ENCODE peak calls at places on chromosomes 4 and X, in ten cellular contexts. O is ovary, Q is IMR-90, D is thyroid gland, T is transverse colon, W is GM12878, N is H1, L is breast epithelium, S is suprapubic skin, P is HepG2. K is an unnamed sample.

GRCh38 chr4:176499518-176499917 is 179.8 kb downstream of the SPCS3 start:
- DNase-seq in O (no peak), Q (peak; percentile 77), D (no peak), T (no peak), W (no peak), N (no peak), L (no peak), S (no peak), P (no peak), K (no peak)

GRCh38 chr4:102901804-102902203 is 33.0 kb downstream of the CISD2 start:
- DNase-seq in O (no peak), Q (no peak), D (no peak), T (no peak), W (no peak), N (no peak), L (no peak), S (no peak), P (no peak), K (no peak)

GRCh38 chr4:7066006-7066405 is 1.9 kb downstream of the GRPEL1 start:
- DNase-seq in O (no peak), Q (no peak), D (no peak), T (no peak), W (no peak), N (no peak), L (no peak), S (peak; percentile 41), P (no peak), K (no peak)

GRCh38 chr4:21901831-21902230 is 46.7 kb downstream of the KCNIP4 start:
- DNase-seq in O (no peak), Q (peak; percentile 62), D (no peak), T (no peak), W (no peak), N (no peak), L (no peak), S (no peak), P (no peak), K (no peak)

GRCh38 chrX:120740072-120740471 is 110.2 kb upstream of the C1GALT1C1 start:
- DNase-seq in O (no peak), Q (no peak), D (no peak), T (no peak), W (no peak), N (no peak), L (no peak), S (no peak), P (no peak), K (no peak)

GRCh38 chrX:48956728-48957414 is 536 bp downstream of the OTUD5 start:
- DNase-seq in O (no peak), Q (no peak), D (peak; percentile 7), T (peak; percentile 47), W (no peak), N (no peak), L (no peak), S (no peak), P (no peak), K (peak; percentile 58)

GRCh38 chrX:63349307-63349706 is 1.8 kb downstream of the SPIN4 start:
- DNase-seq in O (no peak), Q (no peak), D (no peak), T (no peak), W (no peak), N (no peak), L (no peak), S (no peak), P (no peak), K (no peak)

GRCh38 chrX:1222511-1223252 is 10.2 kb upstream of the CRLF2 start:
- DNase-seq in O (no peak), Q (no peak), D (no peak), T (no peak), W (no peak), N (no peak), L (no peak), S (peak; percentile 34), P (peak; percentile 25), K (peak; percentile 8)

GRCh38 chrX:52034211-52034610 is 34.8 kb downstream of the MAGED4B start:
- DNase-seq in O (no peak), Q (no peak), D (no peak), T (no peak), W (no peak), N (no peak), L (no peak), S (no peak), P (no peak), K (no peak)

GRCh38 chrX:109345866-109346265 is 136.0 kb downstream of the GUCY2F start:
- DNase-seq in O (no peak), Q (no peak), D (no peak), T (no peak), W (no peak), N (no peak), L (no peak), S (no peak), P (no peak), K (no peak)

GRCh38 chr4:4260185-4260751 is 12.2 kb upstream of the TMEM128 start:
- DNase-seq in O (no peak), Q (peak; percentile 63), D (no peak), T (no peak), W (no peak), N (no peak), L (no peak), S (no peak), P (peak; percentile 79), K (no peak)

GRCh38 chr4:38354872-38355271 is 309.1 kb upstream of the KLF3 start:
- DNase-seq in O (no peak), Q (no peak), D (no peak), T (no peak), W (no peak), N (no peak), L (no peak), S (no peak), P (no peak), K (no peak)

GRCh38 chr4:38360201-38360600 is 303.8 kb upstream of the KLF3 start:
- DNase-seq in O (no peak), Q (no peak), D (no peak), T (no peak), W (no peak), N (no peak), L (no peak), S (no peak), P (no peak), K (no peak)

GRCh38 chr4:38357546-38357945 is 306.5 kb upstream of the KLF3 start:
- DNase-seq in O (no peak), Q (no peak), D (no peak), T (no peak), W (no peak), N (no peak), L (no peak), S (no peak), P (no peak), K (no peak)

GRCh38 chr4:38356686-38357085 is 307.3 kb upstream of the KLF3 start:
- DNase-seq in O (no peak), Q (no peak), D (no peak), T (no peak), W (no peak), N (no peak), L (no peak), S (no peak), P (no peak), K (no peak)

DNA sequence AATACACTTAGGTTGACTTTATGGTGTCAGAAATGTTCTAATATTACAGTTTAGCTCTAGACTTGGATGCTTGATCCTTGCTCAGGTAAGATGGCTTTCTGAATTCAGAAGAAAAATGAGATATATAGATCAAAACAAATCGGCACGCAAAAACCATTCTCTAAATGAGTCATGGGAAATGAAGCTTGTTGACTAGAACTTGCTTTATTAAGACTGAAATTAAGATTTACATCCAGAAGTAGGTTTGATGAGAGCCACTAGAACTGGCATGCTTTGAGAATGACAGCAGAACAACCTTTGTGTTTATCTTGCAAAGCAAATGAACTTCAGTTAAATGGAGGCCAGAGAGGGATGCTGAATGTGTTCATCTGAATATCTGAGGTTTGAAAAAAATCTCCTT is 304.9 kb upstream of the KLF3 start:
- DNase-seq in O (no peak), Q (no peak), D (no peak), T (no peak), W (no peak), N (no peak), L (no peak), S (no peak), P (no peak), K (no peak)
- TF ChIP-seq POLR2A in O (no peak), Q (no peak), D (no peak), T (no peak), W (no peak), N (no peak), L (no peak), S (no peak), P (no peak), K (no peak)

DNA sequence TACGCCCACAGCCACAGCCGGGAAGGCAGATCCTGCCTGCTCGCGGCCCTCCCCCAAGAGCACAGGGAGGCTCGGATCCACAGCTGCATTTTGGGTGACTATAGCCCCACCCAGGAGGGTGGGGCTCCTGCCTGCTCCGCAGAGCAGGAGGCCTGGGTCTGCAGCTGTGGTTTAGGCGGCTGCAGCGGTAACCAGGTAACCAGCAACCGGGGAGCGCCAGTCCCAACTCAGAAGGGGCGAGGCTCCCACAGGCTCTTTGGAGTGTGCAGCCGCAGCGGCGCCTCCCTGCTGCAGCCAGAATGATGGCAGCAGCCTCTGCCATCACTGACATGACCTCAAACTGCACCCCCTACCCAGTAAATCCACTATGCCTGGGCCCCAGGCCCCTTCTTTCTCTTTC is 148.0 kb upstream of the F9 start:
- DNase-seq in O (no peak), Q (no peak), D (no peak), T (no peak), W (no peak), N (no peak), L (no peak), S (no peak), P (no peak), K (no peak)
- H3K4me1 ChIP-seq in O (no peaks in the 10 kb centered on the region), Q (no peaks in the 10 kb centered on the region), D (no peaks in the 10 kb centered on the region), T (no peaks in the 10 kb centered on the region), W (no peaks in the 10 kb centered on the region), N (no peaks in the 10 kb centered on the region), L (no peaks in the 10 kb centered on the region), S (no peaks in the 10 kb centered on the region), P (no peaks in the 10 kb centered on the region), K (no peaks in the 10 kb centered on the region)

GRCh38 chr4:8610858-8611610 is 18.5 kb downstream of the CPZ start:
- DNase-seq in O (no peak), Q (no peak), D (no peak), T (no peak), W (no peak), N (no peak), L (no peak), S (no peak), P (no peak), K (no peak)
- TF ChIP-seq POLR2A in O (no peak), Q (no peak), D (no peak), T (no peak), W (no peak), N (no peak), L (no peak), S (no peak), P (no peak), K (no peak)

DNA sequence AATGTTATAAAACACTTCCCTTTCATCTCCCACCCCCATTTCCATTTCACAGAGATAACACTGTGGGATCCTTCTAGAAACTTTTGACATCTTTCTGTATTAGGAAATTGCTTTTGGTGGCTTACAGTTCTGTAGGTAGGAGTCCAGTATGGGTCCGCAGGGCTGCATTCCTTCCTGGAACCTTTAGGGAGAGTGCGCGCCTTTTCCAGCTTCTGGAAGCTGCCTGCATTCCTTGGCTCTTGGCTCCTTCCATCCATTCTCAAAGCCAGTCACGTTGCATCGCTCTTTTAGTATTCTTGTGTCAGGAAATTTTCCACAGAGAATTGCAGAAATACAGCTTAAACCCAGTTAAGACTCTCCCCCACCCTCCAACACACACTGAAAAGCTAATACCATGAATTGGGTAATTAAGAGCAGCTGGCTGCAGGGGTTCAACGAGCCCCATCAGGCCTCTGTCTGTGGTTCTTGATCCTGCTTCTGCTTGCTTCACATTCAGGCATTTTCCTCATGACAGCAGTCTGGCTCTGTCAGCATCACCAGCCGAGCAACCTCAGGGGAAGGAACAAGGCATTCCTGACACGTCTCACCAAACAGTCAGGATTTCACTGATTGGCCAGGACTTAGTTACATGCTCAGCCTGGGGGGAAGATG is 48.8 kb downstream of the SEPTIN11 start:
- DNase-seq in O (no peak), Q (peak; percentile 75), D (no peak), T (no peak), W (no peak), N (no peak), L (no peak), S (no peak), P (no peak), K (no peak)
- H3K4me1 ChIP-seq in O (peaks cover 2% of the 10 kb centered on the region), Q (peaks cover 18% of the 10 kb centered on the region), D (peaks cover 20% of the 10 kb centered on the region), T (no peaks in the 10 kb centered on the region), W (peaks cover 16% of the 10 kb centered on the region), N (peaks cover 24% of the 10 kb centered on the region), L (no peaks in the 10 kb centered on the region), S (peaks cover 18% of the 10 kb centered on the region), P (no peaks in the 10 kb centered on the region), K (no peaks in the 10 kb centered on the region)

K was measured in Peyer's patch.